ENCODE peak calls at places on chromosome 7, in ten cellular contexts. V is prostate gland; O is lower lobe of right lung; Q is BJ; R is PC-9; S is SK-N-SH; Z is heart right ventricle; U is thoracic aorta; W is CD4-positive, alpha-beta T cell; D is endodermal cell. H is an unnamed sample.

GRCh38 chr7:107045980-107046379 is 1.5 kb downstream of the PRKAR2B start:
- DNase-seq in Z (no peak), O (no peak), V (no peak), R (no peak), S (no peak), W (no peak), D (no peak), U (no peak), Q (peak; percentile 78), H (no peak)

GRCh38 chr7:1598961-1599360 is 29.1 kb upstream of the PSMG3 start:
- DNase-seq in Z (no peak), Q (no peak), S (peak; percentile 28), O (no peak), D (no peak), U (no peak), R (no peak), V (no peak), W (no peak), H (no peak)

GRCh38 chr7:134449596-134450194 is 9.2 kb downstream of the AKR1B1 start:
- DNase-seq in W (no peak), U (no peak), Q (no peak), S (no peak), Z (no peak), R (no peak), V (no peak), O (no peak), D (no peak), H (no peak)

GRCh38 chr7:64794171-64794844 is at the start of gene ZNF138:
- DNase-seq in O (peak; percentile 96), V (peak; percentile 97), S (peak; percentile 96), U (peak; percentile 86), Z (peak; percentile 94), W (peak; percentile 86), D (peak; percentile 96), Q (peak; percentile 69), R (peak; percentile 89), H (peak; percentile 96)

GRCh38 chr7:133789951-133790350 is 337.2 kb upstream of the LRGUK start:
- DNase-seq in Q (no peak), S (no peak), D (no peak), V (no peak), O (no peak), R (no peak), W (no peak), Z (no peak), U (no peak), H (no peak)

GRCh38 chr7:110675383-110676103 is 415.4 kb upstream of the LRRN3 start:
- DNase-seq in V (no peak), W (no peak), U (no peak), Z (no peak), D (no peak), Q (no peak), R (no peak), S (no peak), O (no peak), H (no peak)

GRCh38 chr7:13044309-13044708 is 356.9 kb downstream of the ARL4A start:
- DNase-seq in O (no peak), V (no peak), R (no peak), Q (no peak), Z (no peak), U (no peak), D (no peak), W (no peak), S (no peak), H (no peak)

GRCh38 chr7:44416941-44417340 is 73.5 kb downstream of the NUDCD3 start:
- DNase-seq in R (no peak), V (no peak), Z (no peak), W (no peak), S (no peak), U (no peak), Q (no peak), O (no peak), D (no peak), H (no peak)

GRCh38 chr7:73991522-73992103 is 36.4 kb upstream of the ELN start:
- DNase-seq in V (no peak), U (no peak), S (no peak), Q (no peak), Z (no peak), O (no peak), R (no peak), D (no peak), W (no peak), H (no peak)

GRCh38 chr7:47893238-47893637 is 55.0 kb downstream of the PKD1L1 start:
- DNase-seq in W (no peak), D (peak; percentile 90), V (no peak), U (no peak), O (no peak), Z (no peak), R (no peak), Q (no peak), S (peak; percentile 45), H (peak; percentile 33)

GRCh38 chr7:130272456-130273080 is 5.9 kb downstream of the CPA2 start:
- DNase-seq in W (no peak), U (no peak), V (peak; percentile 30), Q (no peak), D (peak; percentile 76), O (no peak), S (no peak), R (no peak), Z (no peak), H (no peak)

GRCh38 chr7:101432316-101432715 is 69.6 kb downstream of the COL26A1 start:
- DNase-seq in U (no peak), S (no peak), V (no peak), D (no peak), Q (no peak), R (no peak), Z (no peak), O (no peak), W (no peak), H (no peak)
- H3K27me3 ChIP-seq in U (no peaks in the 10 kb centered on the region), S (peaks cover 83% of the 10 kb centered on the region), V (no peaks in the 10 kb centered on the region), D (no peaks in the 10 kb centered on the region), Q (peaks cover 22% of the 10 kb centered on the region), R (peaks cover 69% of the 10 kb centered on the region), Z (peaks cover 22% of the 10 kb centered on the region), O (peaks cover 24% of the 10 kb centered on the region), W (peaks cover 4% of the 10 kb centered on the region), H (no peaks in the 10 kb centered on the region)

GRCh38 chr7:139902436-139903102 is 73.5 kb downstream of the TBXAS1 start:
- DNase-seq in Q (no peak), U (no peak), V (no peak), R (no peak), W (no peak), Z (no peak), D (no peak), S (no peak), O (no peak), H (no peak)
- TF ChIP-seq CTCF in Q (no peak), U (no peak), V (no peak), R (no peak), W (no peak), Z (no peak), D (no peak), S (no peak), O (no peak), H (no peak)

DNA sequence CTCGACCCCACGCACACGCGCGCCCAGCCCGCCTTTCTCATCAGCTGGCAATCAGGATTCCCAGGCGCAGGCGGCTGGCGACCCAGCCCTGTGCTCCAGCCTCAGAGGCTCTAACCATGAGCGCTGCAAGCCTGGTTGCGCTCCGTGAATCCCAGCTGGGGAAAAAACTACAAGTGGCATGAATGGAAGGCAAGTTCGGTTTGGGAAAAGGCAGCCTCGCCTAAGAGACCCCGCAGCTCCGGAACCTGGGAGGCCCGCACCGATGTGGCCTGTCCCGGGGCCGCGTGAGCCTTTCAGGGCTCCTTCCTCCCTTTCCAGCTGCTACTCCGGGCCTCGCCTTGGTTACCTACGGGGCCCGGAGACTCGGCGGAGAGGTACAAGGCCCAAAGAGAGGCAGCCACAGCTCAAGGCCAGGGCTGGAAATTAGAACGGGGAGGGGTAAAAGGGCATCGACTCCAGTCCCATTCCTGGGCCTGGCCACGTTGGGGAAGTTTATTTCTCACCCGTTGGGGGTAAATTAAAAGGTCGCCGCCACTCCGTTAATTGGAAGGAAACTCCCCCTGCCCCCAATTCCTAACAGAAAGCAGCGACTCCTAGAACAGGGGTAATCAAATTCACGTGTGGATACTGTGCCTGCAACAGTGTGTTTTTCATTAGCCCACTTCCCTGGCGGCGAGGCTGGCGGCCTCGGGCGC is 1.3 kb upstream of the HOXA9 start:
- DNase-seq in O (peak; percentile 44), W (no peak), S (no peak), Z (no peak), U (no peak), V (no peak), Q (no peak), R (no peak), D (peak; percentile 64), H (no peak)
- H3K27me3 ChIP-seq in O (peaks cover 100% of the 10 kb centered on the region), W (peaks cover 99% of the 10 kb centered on the region), S (peaks cover 100% of the 10 kb centered on the region), Z (peaks cover 98% of the 10 kb centered on the region), U (peaks cover 9% of the 10 kb centered on the region), V (no peaks in the 10 kb centered on the region), Q (no peaks in the 10 kb centered on the region), R (no peaks in the 10 kb centered on the region), D (peaks cover 100% of the 10 kb centered on the region), H (no peaks in the 10 kb centered on the region)

GRCh38 chr7:53351681-53352080 is 316.2 kb downstream of the POM121L12 start:
- DNase-seq in R (no peak), Z (no peak), U (no peak), O (no peak), Q (no peak), D (no peak), S (no peak), V (no peak), W (no peak), H (no peak)

DNA sequence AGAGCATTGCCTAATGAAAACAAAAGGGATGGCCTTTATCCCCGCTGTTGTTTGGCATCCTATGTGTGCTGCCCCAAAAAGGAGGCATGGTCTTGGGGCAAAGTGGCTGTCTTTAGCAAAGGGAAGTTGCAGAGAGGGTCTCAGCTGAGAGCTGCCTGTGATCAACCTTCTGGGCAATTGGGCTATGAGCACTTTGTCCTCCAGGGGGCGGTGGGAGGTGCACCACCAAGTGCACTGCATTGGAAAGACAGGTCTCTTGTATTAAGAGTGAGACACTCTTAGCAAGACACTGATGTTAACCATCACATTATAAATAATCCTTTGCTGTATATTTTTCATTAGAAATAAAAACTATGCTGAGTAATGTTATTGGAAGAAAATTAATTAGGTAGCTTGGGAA is 314.8 kb downstream of the POM121L12 start:
- DNase-seq in D (peak; percentile 93), U (no peak), O (no peak), W (no peak), S (peak; percentile 38), R (peak; percentile 45), V (no peak), Q (no peak), Z (no peak), H (peak; percentile 52)
- TF ChIP-seq CTCF in D (peak; percentile 92), U (no peak), O (no peak), W (no peak), S (peak; percentile 38), R (peak; percentile 97), V (no peak), Q (no peak), Z (no peak), H (peak; percentile 67)

DNA sequence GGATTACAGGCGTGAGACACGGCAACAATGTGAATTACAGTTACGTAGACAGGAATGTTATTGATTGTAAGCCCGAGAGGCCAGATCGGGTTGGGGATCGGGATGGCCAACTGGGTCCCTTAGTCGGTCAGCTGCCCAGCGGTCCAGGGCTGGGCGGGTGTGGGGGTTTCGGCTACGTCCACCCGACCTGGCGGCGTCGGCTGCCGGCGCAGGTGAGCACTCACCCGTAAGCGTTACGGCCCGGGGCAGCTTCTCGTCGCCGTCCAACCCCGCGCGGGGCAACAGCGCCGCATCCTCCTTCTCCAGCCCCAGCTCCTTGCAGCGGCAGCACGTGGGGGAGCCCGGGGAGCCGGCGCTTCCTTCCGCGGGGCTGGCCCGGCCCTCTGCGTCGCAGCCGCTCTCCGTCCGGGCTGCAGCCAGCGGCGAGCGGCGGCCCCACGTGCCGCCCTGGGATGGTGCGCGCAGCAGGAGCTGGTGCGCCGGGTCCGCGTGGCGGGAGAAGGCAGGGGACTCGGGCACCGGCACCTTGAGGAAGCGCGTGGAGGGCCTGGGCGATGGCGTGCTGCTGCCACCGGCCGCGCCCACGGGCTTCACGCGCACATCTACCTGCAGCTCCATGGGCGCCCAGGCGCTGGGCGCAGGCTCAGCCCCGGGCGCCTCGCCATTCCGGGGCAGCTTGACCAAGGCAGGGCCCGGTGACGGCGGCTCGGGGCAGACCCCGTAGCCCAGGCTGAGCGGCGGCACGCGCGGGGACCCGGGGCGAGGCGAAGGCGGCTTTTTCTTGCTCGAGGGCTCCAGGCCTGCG is 609 bp downstream of the KLRG2 start:
- DNase-seq in D (peak; percentile 86), S (peak; percentile 89), U (no peak), R (no peak), Q (no peak), V (no peak), O (peak; percentile 52), W (no peak), Z (no peak), H (peak; percentile 53)
- H3K27me3 ChIP-seq in D (peaks cover 39% of the 10 kb centered on the region), S (peaks cover 61% of the 10 kb centered on the region), U (peaks cover 16% of the 10 kb centered on the region), R (no peaks in the 10 kb centered on the region), Q (peaks cover 29% of the 10 kb centered on the region), V (no peaks in the 10 kb centered on the region), O (peaks cover 35% of the 10 kb centered on the region), W (peaks cover 34% of the 10 kb centered on the region), Z (peaks cover 43% of the 10 kb centered on the region), H (no peaks in the 10 kb centered on the region)